ENCODE peak calls at places on chromosomes 7 and 10, in six cellular contexts. X is left cardiac atrium, L is RPMI7951, Q is GM12865, W is KBM-7, V is RWPE1. F is an unnamed sample.

GRCh38 chr7:108030536-108030935 is 27.6 kb upstream of the LAMB1 start:
- DNase-seq in V (peak; percentile 11), W (no peak), L (peak; percentile 56), Q (no peak), X (no peak), F (no peak)

GRCh38 chr7:106599343-106599698 is 61.6 kb downstream of the CCDC71L start:
- DNase-seq in L (no peak), Q (no peak), X (no peak), V (peak; percentile 9), W (no peak), F (no peak)

GRCh38 chr10:48442090-48442808 is 135.8 kb downstream of the MAPK8 start:
- DNase-seq in V (no peak), W (no peak), X (no peak), L (no peak), Q (no peak), F (no peak)

GRCh38 chr7:1331026-1331425 is 98.4 kb downstream of the UNCX start:
- DNase-seq in W (no peak), X (no peak), L (no peak), Q (no peak), V (no peak), F (no peak)

GRCh38 chr10:77231884-77232283 is 405.7 kb downstream of the KCNMA1 start:
- DNase-seq in X (no peak), Q (no peak), V (no peak), W (no peak), L (no peak), F (no peak)

GRCh38 chr10:79021948-79022499 is 46.7 kb upstream of the ZMIZ1 start:
- DNase-seq in L (no peak), W (no peak), X (no peak), Q (no peak), V (no peak), F (no peak)

GRCh38 chr10:15333909-15334649 is 37.0 kb downstream of the FAM171A1 start:
- DNase-seq in X (no peak), Q (no peak), V (no peak), W (no peak), L (peak; percentile 75), F (no peak)

GRCh38 chr7:19051767-19052375 is 65.6 kb downstream of the TWIST1 start:
- DNase-seq in V (peak; percentile 41), Q (peak; percentile 45), L (peak; percentile 58), X (no peak), W (peak; percentile 31), F (peak; percentile 72)

GRCh38 chr10:12597176-12597575 is 247.8 kb downstream of the CAMK1D start:
- DNase-seq in V (no peak), L (no peak), Q (no peak), X (no peak), W (no peak), F (no peak)

GRCh38 chr7:30474893-30475292 is 3.7 kb downstream of the NOD1 start:
- DNase-seq in W (no peak), V (no peak), L (no peak), Q (no peak), X (no peak), F (no peak)

GRCh38 chr10:132482090-132482489 is 55.5 kb upstream of the INPP5A start:
- DNase-seq in W (no peak), L (peak; percentile 70), Q (no peak), V (peak; percentile 73), X (no peak), F (peak; percentile 49)

GRCh38 chr7:101546308-101546936 is 82.7 kb downstream of the MYL10 start:
- DNase-seq in V (no peak), W (no peak), L (no peak), Q (no peak), X (no peak), F (no peak)

GRCh38 chr10:61923210-61924024 is 21.9 kb downstream of the ARID5B start:
- DNase-seq in Q (no peak), L (peak; percentile 69), W (no peak), X (no peak), V (no peak), F (no peak)

GRCh38 chr10:67668448-67668847 is 27.5 kb downstream of the CTNNA3 start:
- DNase-seq in V (no peak), L (peak; percentile 39), Q (no peak), X (no peak), W (no peak), F (no peak)

GRCh38 chr10:78250313-78251040 is 216.8 kb downstream of the RPS24 start:
- DNase-seq in Q (peak; percentile 20), V (no peak), L (no peak), X (no peak), W (peak; percentile 86), F (no peak)

GRCh38 chr7:49483142-49483541 is 290.3 kb upstream of the VWC2 start:
- DNase-seq in V (no peak), Q (peak; percentile 45), L (no peak), X (peak; percentile 26), W (peak; percentile 12), F (no peak)

GRCh38 chr10:124122211-124122610 is 28.8 kb upstream of the CHST15 start:
- DNase-seq in X (no peak), W (no peak), Q (no peak), V (no peak), L (no peak), F (no peak)

F was measured in dermis blood vessel endothelial cell.